ENCODE peak calls at places on chromosomes 6 and 20, in six cellular contexts. T, J, Y, W, E and C are unnamed samples.

GRCh38 chr20:59032713-59033059 is 551 bp upstream of the ATP5F1E start:
- DNase-seq in W (peak), Y (no peak), E (no peak), T (peak), J (no peak), C (peak)

GRCh38 chr20:5191829-5192569 is 65.2 kb downstream of the CDS2 start:
- DNase-seq in E (no peak), Y (peak), J (peak), T (peak), W (peak), C (peak)

GRCh38 chr6:50381106-50381415 is 331.3 kb upstream of the DEFB112 start:
- DNase-seq in E (no peak), T (no peak), J (no peak), Y (no peak), W (no peak), C (no peak)

GRCh38 chr20:22962567-22963439 is 72.3 kb upstream of the SSTR4 start:
- DNase-seq in E (no peak), Y (no peak), W (no peak), T (no peak), J (no peak), C (no peak)

GRCh38 chr20:12287575-12287974 is 369.9 kb downstream of the BTBD3 start:
- DNase-seq in J (no peak), W (peak), T (no peak), Y (no peak), E (no peak), C (no peak)

GRCh38 chr6:170132561-170132991 is 158.3 kb downstream of the DLL1 start:
- DNase-seq in Y (no peak), T (no peak), E (no peak), J (no peak), W (no peak), C (no peak)

GRCh38 chr6:92723390-92723931 is 695.9 kb downstream of the EPHA7 start:
- DNase-seq in Y (no peak), J (no peak), T (no peak), W (no peak), E (no peak), C (no peak)

GRCh38 chr6:51855310-51856082 is 231.9 kb downstream of the PKHD1 start:
- DNase-seq in W (peak), J (peak), Y (peak), E (peak), T (peak), C (peak)

GRCh38 chr20:1890469-1891262 is 4.5 kb upstream of the SIRPA start:
- DNase-seq in J (no peak), Y (no peak), T (no peak), E (no peak), W (no peak), C (no peak)

GRCh38 chr20:63011798-63012197 is 5.0 kb upstream of the BHLHE23 start:
- DNase-seq in J (no peak), E (no peak), T (no peak), Y (no peak), W (no peak), C (no peak)

GRCh38 chr6:82436740-82437139 is 73.1 kb downstream of the TPBG start:
- DNase-seq in E (no peak), T (no peak), J (no peak), W (no peak), Y (no peak), C (no peak)

GRCh38 chr6:312704-313485 is 20.6 kb downstream of the DUSP22 start:
- DNase-seq in J (no peak), W (no peak), E (no peak), Y (no peak), T (no peak), C (no peak)

GRCh38 chr6:27753668-27754407 is 158.4 kb downstream of the OR2B2 start:
- DNase-seq in W (peak), J (peak), Y (peak), T (peak), E (peak), C (peak)
- H4K8ac ChIP-seq in W (no peak), J (no peak), Y (no peak), T (no peak), E (no peak), C (no peak)

DNA sequence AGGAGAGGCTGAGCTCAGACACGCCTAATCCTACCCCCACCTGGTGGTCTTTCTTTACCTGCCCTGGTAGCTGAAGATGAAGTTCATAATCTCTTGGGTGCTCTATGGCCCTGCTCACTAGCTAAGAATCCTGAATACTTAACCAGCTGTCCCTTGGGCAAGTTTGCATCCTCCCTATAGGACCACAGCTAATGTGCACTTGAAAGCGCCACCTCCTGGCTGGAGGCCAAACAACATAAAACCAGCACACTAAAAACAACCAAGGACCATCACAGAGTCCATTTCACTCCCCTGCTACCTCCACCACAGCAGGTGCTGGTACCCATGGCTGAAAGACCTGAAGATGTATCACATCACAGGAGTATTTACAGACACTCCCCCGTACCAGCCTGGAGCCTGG is 155.5 kb upstream of the SLC24A3 start:
- DNase-seq in E (no peak), T (no peak), Y (no peak), J (no peak), W (no peak), C (no peak)
- H3K14ac ChIP-seq in E (no peak), T (no peak), Y (no peak), J (no peak), W (no peak), C (no peak)

DNA sequence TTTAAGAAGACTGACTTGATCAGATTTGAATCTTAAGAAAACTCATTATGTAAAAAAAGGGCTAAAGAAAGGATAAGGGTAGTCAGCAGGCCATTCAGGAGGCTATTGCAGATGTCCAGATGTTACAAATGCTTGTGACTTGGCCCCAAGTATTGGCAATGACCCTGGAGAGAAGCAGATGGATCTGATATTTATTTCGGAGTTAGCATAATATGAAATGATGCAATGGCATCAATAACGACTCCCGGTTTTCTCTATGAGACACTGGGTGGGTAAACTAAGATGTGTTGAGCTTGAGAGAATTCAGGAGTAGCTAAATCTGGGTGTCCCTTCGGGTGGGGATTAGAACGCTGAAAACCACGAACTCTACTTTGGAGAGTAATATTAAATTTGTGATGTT is 149.7 kb downstream of the LAMA2 start:
- DNase-seq in E (no peak), Y (no peak), T (no peak), W (no peak), J (no peak), C (no peak)
- H3K18ac ChIP-seq in E (no peak), Y (no peak), T (no peak), W (no peak), J (no peak), C (no peak)

DNA sequence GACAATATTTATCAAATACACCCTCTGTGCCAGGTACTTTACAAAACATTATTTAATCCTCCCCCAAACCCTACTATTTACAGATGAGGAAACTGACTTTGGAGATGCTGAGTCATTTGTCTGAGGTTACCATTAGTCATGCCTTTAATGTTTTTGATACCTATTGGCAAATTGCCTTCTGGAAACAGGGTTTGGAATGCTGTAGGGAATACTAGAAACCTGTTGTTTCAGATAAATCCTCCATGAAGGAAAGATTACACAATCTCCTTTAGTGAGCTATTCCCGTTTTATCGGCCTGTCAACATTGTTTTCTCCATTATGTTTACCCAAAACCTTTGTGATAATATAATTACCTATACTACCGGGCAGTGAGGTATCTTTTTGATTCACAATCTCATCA is 93.6 kb upstream of the ADGRF1 start:
- DNase-seq in Y (no peak), T (peak), E (no peak), W (peak), J (no peak), C (peak)
- H4K8ac ChIP-seq in Y (no peak), T (peak), E (no peak), W (no peak), J (no peak), C (no peak)

DNA sequence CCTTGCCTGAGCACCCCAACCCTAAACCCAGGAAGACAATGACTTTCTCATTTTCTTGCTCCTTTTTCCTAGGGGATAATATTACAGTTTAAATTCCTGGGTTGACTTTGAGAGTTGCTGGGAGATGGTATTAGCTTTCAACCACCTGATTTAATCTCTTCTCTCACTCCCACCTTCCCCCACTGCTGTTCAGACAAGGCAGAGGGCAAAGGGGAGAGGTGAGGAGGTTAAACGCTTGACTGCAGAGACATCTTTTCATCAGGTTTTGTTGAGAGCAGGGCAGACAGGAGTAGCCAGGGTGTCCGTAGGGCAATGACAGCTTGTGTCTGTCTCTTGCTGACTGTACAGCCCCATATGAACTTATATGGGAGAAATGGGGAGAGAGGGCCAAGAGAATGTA is 811.2 kb downstream of the MAFB start:
- DNase-seq in Y (no peak), W (no peak), T (no peak), E (no peak), J (no peak), C (no peak)
- H3K14ac ChIP-seq in Y (no peak), W (peak), T (no peak), E (no peak), J (no peak), C (no peak)

DNA sequence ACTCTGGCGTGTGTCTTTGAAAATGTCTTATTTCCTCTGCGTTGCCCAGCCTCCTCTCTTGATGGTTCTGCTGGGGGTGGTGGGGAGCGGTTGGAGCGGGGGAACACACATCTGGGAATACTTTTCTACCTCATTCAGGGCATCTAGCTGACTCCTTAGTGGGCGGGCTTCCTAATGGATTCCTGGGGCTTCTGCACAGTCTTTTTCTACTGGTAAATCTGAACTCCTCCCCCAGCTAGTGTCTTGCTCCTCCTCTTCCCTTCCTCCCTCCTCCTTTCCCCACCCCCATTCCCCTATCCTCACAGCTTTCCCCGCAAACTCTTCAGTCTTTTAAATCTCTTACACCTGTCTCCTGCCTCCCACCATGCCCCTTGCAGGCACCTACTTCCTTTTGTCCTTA is 74.4 kb downstream of the PRL start:
- DNase-seq in T (no peak), J (peak), E (peak), W (no peak), Y (peak), C (no peak)
- H3K18ac ChIP-seq in T (no peak), J (no peak), E (no peak), W (no peak), Y (no peak), C (no peak)

DNA sequence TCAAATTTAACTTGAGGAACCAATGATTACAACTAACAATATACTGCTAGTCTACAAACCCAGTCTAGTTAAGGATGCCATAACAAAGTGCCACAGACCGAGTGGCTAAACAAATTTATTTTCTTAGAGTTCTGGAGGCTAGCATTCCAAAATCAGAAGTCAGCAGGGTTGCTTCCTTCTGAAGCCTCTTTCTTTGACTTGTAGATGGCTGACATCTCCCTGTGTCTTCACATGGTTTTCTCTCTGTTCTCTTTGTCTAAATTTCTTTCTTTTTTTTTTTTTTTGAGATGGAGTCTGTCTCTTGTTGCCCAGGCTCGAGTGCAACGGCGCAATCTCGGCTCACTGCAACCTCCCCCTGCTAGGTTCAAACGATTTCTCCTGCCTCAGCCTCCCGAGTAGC is 56.1 kb downstream of the NCOA3 start:
- DNase-seq in J (no peak), T (peak), Y (no peak), E (no peak), W (no peak), C (no peak)
- H4K8ac ChIP-seq in J (no peak), T (no peak), Y (no peak), E (no peak), W (no peak), C (no peak)

DNA sequence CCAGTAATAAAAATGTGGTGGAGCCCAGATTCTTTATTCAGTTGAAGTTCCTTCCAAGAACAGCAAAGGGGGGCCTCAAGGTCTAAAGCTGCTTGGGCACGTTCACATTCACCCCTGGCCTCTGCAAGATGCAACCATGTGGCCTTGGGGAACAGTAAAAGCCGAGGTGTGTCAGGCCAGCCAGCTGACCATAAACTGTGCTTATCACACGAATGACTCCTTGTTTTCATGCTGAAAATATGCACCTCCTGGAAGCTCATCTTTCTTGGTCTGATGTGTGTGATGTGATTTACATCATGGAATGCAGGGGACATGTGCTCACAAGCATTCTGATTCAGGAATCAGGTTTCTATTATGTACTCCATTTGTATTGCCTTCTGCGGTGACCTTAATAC is 211.6 kb upstream of the MARCKS start:
- DNase-seq in J (no peak), Y (no peak), W (peak), T (peak), E (no peak), C (peak)
- H3K14ac ChIP-seq in J (no peak), Y (no peak), W (no peak), T (peak), E (no peak), C (no peak)

GRCh38 chr6:102126488-102126887 is 733.0 kb downstream of the GRIK2 start:
- DNase-seq in E (no peak), J (no peak), T (no peak), Y (no peak), W (no peak), C (no peak)

DNA sequence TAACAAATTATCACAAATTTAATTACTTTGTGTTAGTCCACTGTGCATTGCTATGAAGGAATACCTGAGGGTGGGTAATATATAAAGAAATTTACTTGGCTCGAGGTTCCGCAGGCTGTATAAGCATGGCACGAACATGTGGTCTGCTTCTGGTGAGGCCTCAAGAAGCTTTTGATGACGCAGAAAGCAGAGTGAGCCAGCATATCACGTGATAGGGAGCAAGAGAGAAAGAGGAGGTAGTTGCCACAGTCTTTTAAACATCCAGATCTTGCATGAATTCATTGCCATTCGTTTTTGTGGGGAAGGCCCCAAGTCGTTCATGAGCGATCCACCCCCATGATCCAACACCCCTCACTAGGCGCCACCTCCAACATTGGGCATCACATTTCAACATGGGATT is 733.7 kb downstream of the GRIK2 start:
- DNase-seq in E (no peak), T (no peak), J (no peak), W (no peak), Y (no peak), C (no peak)
- H3K18ac ChIP-seq in E (no peak), T (no peak), J (no peak), W (no peak), Y (no peak), C (no peak)

GRCh38 chr20:544153-544725 is 649 bp upstream of the CSNK2A1 start:
- DNase-seq in E (no peak), Y (no peak), W (no peak), J (no peak), T (no peak), C (no peak)
- H4K8ac ChIP-seq in E (no peak), Y (no peak), W (peak), J (peak), T (peak), C (peak)